ENCODE peak calls at places on chromosomes 2 and 18, in four cellular contexts. F, W, L and Z are unnamed samples.

GRCh38 chr2:205816268-205816667 is 134.0 kb downstream of the NRP2 start:
- DNase-seq in F (no peak), W (no peak), L (no peak), Z (no peak)

GRCh38 chr2:191740776-191741175 is 62.8 kb downstream of the NABP1 start:
- DNase-seq in F (no peak), W (no peak), L (no peak), Z (no peak)

GRCh38 chr2:190781604-190782198 is 98.9 kb upstream of the GLS start:
- DNase-seq in F (no peak), W (peak; percentile 26), L (peak; percentile 43), Z (peak; percentile 38)

GRCh38 chr18:31046916-31047315 is 4.4 kb upstream of the DSC3 start:
- DNase-seq in F (no peak), W (no peak), L (no peak), Z (no peak)

GRCh38 chr2:69166812-69167468 is 154.0 kb downstream of the ANTXR1 start:
- DNase-seq in F (peak; percentile 42), W (no peak), L (no peak), Z (no peak)

GRCh38 chr2:207333599-207334308 is 168.0 kb upstream of the KLF7 start:
- DNase-seq in F (no peak), W (no peak), L (no peak), Z (no peak)

GRCh38 chr2:182020319-182021055 is 34.8 kb downstream of the PPP1R1C start:
- DNase-seq in F (no peak), W (no peak), L (no peak), Z (no peak)

GRCh38 chr2:218162817-218163216 is 3.9 kb downstream of the CXCR1 start:
- DNase-seq in F (no peak), W (no peak), L (no peak), Z (no peak)

GRCh38 chr2:152445791-152446201 is 110.8 kb downstream of the FMNL2 start:
- DNase-seq in F (peak; percentile 56), W (no peak), L (no peak), Z (no peak)

GRCh38 chr2:218125626-218126080 is at the start of gene CXCR2:
- DNase-seq in F (peak; percentile 41), W (no peak), L (no peak), Z (no peak)

GRCh38 chr2:130823171-130823885 is 13.4 kb upstream of the ARHGEF4 start:
- DNase-seq in F (no peak), W (no peak), L (no peak), Z (no peak)

GRCh38 chr2:240999001-240999791 is 778 bp downstream of the SNED1 start:
- DNase-seq in F (peak; percentile 30), W (no peak), L (peak; percentile 29), Z (no peak)

GRCh38 chr2:240911641-240912265 is 5.6 kb downstream of the CROCC2 start:
- DNase-seq in F (no peak), W (no peak), L (no peak), Z (no peak)

GRCh38 chr18:76518073-76518472 is 23.0 kb upstream of the ZNF516 start:
- DNase-seq in F (no peak), W (no peak), L (no peak), Z (no peak)

GRCh38 chr2:222440670-222441422 is 16.5 kb downstream of the SGPP2 start:
- DNase-seq in F (no peak), W (no peak), L (no peak), Z (no peak)

GRCh38 chr18:32093106-32093511 is 1.4 kb downstream of the RNF138 start:
- DNase-seq in F (peak; percentile 59), W (no peak), L (peak; percentile 51), Z (no peak)

GRCh38 chr2:172333206-172333605 is 94.2 kb upstream of the ITGA6 start:
- DNase-seq in F (no peak), W (no peak), L (no peak), Z (no peak)

GRCh38 chr2:85143463-85144082 is 10.4 kb downstream of the TCF7L1 start:
- DNase-seq in F (no peak), W (no peak), L (peak; percentile 41), Z (no peak)

GRCh38 chr2:168178925-168179324 is 68.5 kb downstream of the STK39 start:
- DNase-seq in F (no peak), W (no peak), L (no peak), Z (no peak)

GRCh38 chr18:23662309-23663263 is at the start of gene ANKRD29:
- DNase-seq in F (no peak), W (no peak), L (no peak), Z (no peak)

GRCh38 chr18:3675446-3675845 is 225.5 kb downstream of the TGIF1 start:
- DNase-seq in F (no peak), W (no peak), L (no peak), Z (no peak)

GRCh38 chr2:144603334-144603733 is 83.4 kb upstream of the ZEB2 start:
- DNase-seq in F (no peak), W (no peak), L (no peak), Z (no peak)

GRCh38 chr18:23115683-23116096 is 19.6 kb upstream of the CABLES1 start:
- DNase-seq in F (no peak), W (no peak), L (no peak), Z (no peak)

GRCh38 chr2:67974564-67975430 is 88.0 kb downstream of the C1D start:
- DNase-seq in F (peak; percentile 47), W (no peak), L (peak; percentile 62), Z (no peak)

GRCh38 chr18:63237911-63238710 is 81.5 kb downstream of the BCL2 start:
- DNase-seq in F (no peak), W (no peak), L (no peak), Z (no peak)